ENCODE peak calls at places on chromosomes 7 and 10, in seven cellular contexts. One of them, this sample, is unnamed.

GRCh38 chr10:84478155-84478554 is 149.8 kb downstream of the CCSER2 start:
- DNase-seq in IMR-90: peak; percentile 33
- DNase-seq in H1: no peak
- DNase-seq in A549: no peak
- DNase-seq in HepG2: no peak
- DNase-seq in GM12878: no peak
- DNase-seq in K562: no peak
- DNase-seq in this sample: no peak

GRCh38 chr10:69479241-69479730 is 28.0 kb downstream of the TSPAN15 start:
- DNase-seq in IMR-90: no peak
- DNase-seq in HepG2: no peak
- DNase-seq in H1: no peak
- DNase-seq in K562: no peak
- DNase-seq in GM12878: no peak
- DNase-seq in A549: no peak
- DNase-seq in this sample: no peak

GRCh38 chr7:74355091-74355490 is 65.9 kb downstream of the CLIP2 start:
- DNase-seq in IMR-90: peak; percentile 88
- DNase-seq in HepG2: peak; percentile 20
- DNase-seq in A549: peak; percentile 73
- DNase-seq in H1: no peak
- DNase-seq in K562: no peak
- DNase-seq in GM12878: no peak
- DNase-seq in this sample: peak; percentile 75

GRCh38 chr10:122281751-122282150 is 10.7 kb downstream of the BTBD16 start:
- DNase-seq in HepG2: no peak
- DNase-seq in H1: no peak
- DNase-seq in A549: no peak
- DNase-seq in GM12878: no peak
- DNase-seq in K562: no peak
- DNase-seq in IMR-90: no peak
- DNase-seq in this sample: no peak

GRCh38 chr7:2717293-2717904 is 29.4 kb downstream of the AMZ1 start:
- DNase-seq in H1: no peak
- DNase-seq in A549: no peak
- DNase-seq in HepG2: no peak
- DNase-seq in K562: peak; percentile 88
- DNase-seq in IMR-90: peak; percentile 62
- DNase-seq in GM12878: no peak
- DNase-seq in this sample: no peak

GRCh38 chr10:43250925-43251663 is 15.8 kb downstream of the RASGEF1A start:
- DNase-seq in HepG2: no peak
- DNase-seq in A549: no peak
- DNase-seq in K562: no peak
- DNase-seq in GM12878: no peak
- DNase-seq in IMR-90: no peak
- DNase-seq in H1: no peak
- DNase-seq in this sample: no peak

GRCh38 chr7:138957217-138957616 is 24.0 kb downstream of the KIAA1549 start:
- DNase-seq in H1: no peak
- DNase-seq in GM12878: no peak
- DNase-seq in A549: no peak
- DNase-seq in HepG2: no peak
- DNase-seq in IMR-90: no peak
- DNase-seq in K562: no peak
- DNase-seq in this sample: no peak

GRCh38 chr10:35752469-35753450 is 110.7 kb upstream of the FZD8 start:
- DNase-seq in GM12878: no peak
- DNase-seq in A549: no peak
- DNase-seq in K562: no peak
- DNase-seq in H1: no peak
- DNase-seq in HepG2: no peak
- DNase-seq in IMR-90: no peak
- DNase-seq in this sample: no peak

GRCh38 chr7:121558288-121558687 is 162.2 kb upstream of the FAM3C start:
- DNase-seq in IMR-90: no peak
- DNase-seq in HepG2: no peak
- DNase-seq in A549: no peak
- DNase-seq in GM12878: no peak
- DNase-seq in H1: no peak
- DNase-seq in K562: peak; percentile 21
- DNase-seq in this sample: no peak

GRCh38 chr10:67602268-67602950 is 93.6 kb downstream of the CTNNA3 start:
- DNase-seq in A549: peak; percentile 26
- DNase-seq in K562: no peak
- DNase-seq in IMR-90: peak; percentile 96
- DNase-seq in HepG2: no peak
- DNase-seq in GM12878: no peak
- DNase-seq in H1: no peak
- DNase-seq in this sample: peak; percentile 32

GRCh38 chr7:28980504-28981281 is 22.6 kb upstream of the TRIL start:
- DNase-seq in IMR-90: peak; percentile 8
- DNase-seq in H1: no peak
- DNase-seq in A549: no peak
- DNase-seq in GM12878: no peak
- DNase-seq in HepG2: no peak
- DNase-seq in K562: no peak
- DNase-seq in this sample: no peak

GRCh38 chr7:107924841-107925490 is 34.0 kb downstream of the DLD start:
- DNase-seq in HepG2: no peak
- DNase-seq in H1: no peak
- DNase-seq in GM12878: peak; percentile 51
- DNase-seq in A549: no peak
- DNase-seq in IMR-90: no peak
- DNase-seq in K562: no peak
- DNase-seq in this sample: no peak

GRCh38 chr10:9305018-9305655 is 1250.6 kb downstream of the GATA3 start:
- DNase-seq in IMR-90: peak; percentile 19
- DNase-seq in H1: no peak
- DNase-seq in A549: peak; percentile 41
- DNase-seq in GM12878: no peak
- DNase-seq in K562: no peak
- DNase-seq in HepG2: peak; percentile 9
- DNase-seq in this sample: peak; percentile 3

GRCh38 chr7:1087952-1088920 is at the start of gene GPER1:
- DNase-seq in K562: no peak
- DNase-seq in GM12878: no peak
- DNase-seq in H1: no peak
- DNase-seq in HepG2: peak; percentile 74
- DNase-seq in IMR-90: peak; percentile 24
- DNase-seq in A549: no peak
- DNase-seq in this sample: peak; percentile 12

GRCh38 chr10:121914661-121915060 is 13.2 kb downstream of the ATE1 start:
- DNase-seq in H1: no peak
- DNase-seq in GM12878: no peak
- DNase-seq in K562: no peak
- DNase-seq in A549: no peak
- DNase-seq in HepG2: no peak
- DNase-seq in IMR-90: no peak
- DNase-seq in this sample: no peak

GRCh38 chr7:130473289-130473688 is 18.6 kb upstream of the MEST start:
- DNase-seq in HepG2: no peak
- DNase-seq in H1: no peak
- DNase-seq in IMR-90: no peak
- DNase-seq in A549: no peak
- DNase-seq in K562: no peak
- DNase-seq in GM12878: no peak
- DNase-seq in this sample: no peak

GRCh38 chr7:108094933-108095710 is 35.0 kb downstream of the LAMB4 start:
- DNase-seq in IMR-90: peak; percentile 91
- DNase-seq in HepG2: peak; percentile 88
- DNase-seq in K562: no peak
- DNase-seq in H1: no peak
- DNase-seq in A549: peak; percentile 79
- DNase-seq in GM12878: no peak
- DNase-seq in this sample: no peak

GRCh38 chr7:136964347-136964746 is 95.9 kb downstream of the CHRM2 start:
- DNase-seq in A549: no peak
- DNase-seq in HepG2: no peak
- DNase-seq in K562: no peak
- DNase-seq in GM12878: no peak
- DNase-seq in H1: no peak
- DNase-seq in IMR-90: no peak
- DNase-seq in this sample: no peak

GRCh38 chr7:23487670-23488069 is 17.4 kb upstream of the IGF2BP3 start:
- DNase-seq in K562: no peak
- DNase-seq in A549: no peak
- DNase-seq in GM12878: no peak
- DNase-seq in IMR-90: no peak
- DNase-seq in H1: no peak
- DNase-seq in HepG2: peak; percentile 53
- DNase-seq in this sample: no peak

GRCh38 chr7:101927389-101928306 is 110.2 kb downstream of the CUX1 start:
- DNase-seq in IMR-90: no peak
- DNase-seq in H1: no peak
- DNase-seq in GM12878: no peak
- DNase-seq in A549: no peak
- DNase-seq in HepG2: no peak
- DNase-seq in K562: no peak
- DNase-seq in this sample: no peak

GRCh38 chr10:31098091-31098490 is 66.4 kb upstream of the ZNF438 start:
- DNase-seq in K562: no peak
- DNase-seq in IMR-90: no peak
- DNase-seq in GM12878: no peak
- DNase-seq in HepG2: no peak
- DNase-seq in H1: no peak
- DNase-seq in A549: no peak
- DNase-seq in this sample: no peak

GRCh38 chr7:91247497-91247896 is 16.7 kb upstream of the FZD1 start:
- DNase-seq in IMR-90: no peak
- DNase-seq in K562: peak; percentile 22
- DNase-seq in HepG2: no peak
- DNase-seq in H1: no peak
- DNase-seq in A549: peak; percentile 12
- DNase-seq in GM12878: no peak
- DNase-seq in this sample: no peak

GRCh38 chr7:135454060-135454459 is 55.8 kb downstream of the CNOT4 start:
- DNase-seq in K562: no peak
- DNase-seq in GM12878: no peak
- DNase-seq in HepG2: no peak
- DNase-seq in IMR-90: no peak
- DNase-seq in H1: no peak
- DNase-seq in A549: no peak
- DNase-seq in this sample: no peak

DNA sequence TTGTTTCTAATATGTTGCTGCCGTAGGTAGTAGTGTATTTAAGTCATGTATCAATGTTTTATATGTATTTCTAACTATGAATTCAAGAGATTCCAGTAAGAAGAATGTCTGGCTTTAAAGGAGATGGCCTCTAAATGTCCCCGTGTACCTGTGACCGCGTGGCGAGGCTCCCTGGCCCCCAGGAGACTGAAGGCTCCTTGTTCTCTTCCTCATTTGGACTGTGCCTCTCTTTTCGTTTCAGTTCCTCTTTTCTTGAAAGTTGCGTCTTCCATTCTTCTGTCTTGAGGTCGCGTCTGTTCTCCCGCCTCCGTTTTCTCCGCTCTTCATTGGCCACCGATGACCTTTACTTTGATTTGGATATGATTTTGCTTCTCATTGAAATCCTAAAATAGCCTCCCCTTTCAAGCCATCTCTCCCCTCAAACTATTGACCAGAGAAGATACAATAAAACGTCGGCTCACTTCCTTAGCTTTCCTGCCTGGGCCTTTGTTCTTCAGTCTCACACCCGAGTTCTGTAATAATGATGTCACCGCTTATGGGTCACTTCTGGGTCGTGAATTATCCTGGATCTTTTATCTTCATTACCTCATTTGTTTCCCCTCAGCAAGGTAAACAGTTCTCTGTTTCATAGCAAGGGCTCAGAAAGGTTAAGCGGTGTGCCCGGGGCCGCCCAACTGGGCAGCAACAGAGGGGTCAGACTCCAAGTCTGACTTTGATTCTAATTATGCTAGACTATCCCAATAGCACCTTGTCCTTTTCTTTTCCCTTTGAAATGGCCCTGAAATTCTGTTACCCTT is 28.7 kb downstream of the WIPI2 start:
- DNase-seq in GM12878: peak; percentile 97
- DNase-seq in A549: no peak
- DNase-seq in HepG2: no peak
- DNase-seq in K562: no peak
- DNase-seq in H1: no peak
- DNase-seq in IMR-90: no peak
- DNase-seq in this sample: no peak
- TF ChIP-seq RAD21 in GM12878: no peak
- TF ChIP-seq RAD21 in A549: no peak
- TF ChIP-seq RAD21 in HepG2: no peak
- TF ChIP-seq RAD21 in K562: no peak
- TF ChIP-seq RAD21 in H1: no peak
- TF ChIP-seq RAD21 in IMR-90: no peak
- TF ChIP-seq RAD21 in this sample: no peak

GRCh38 chr10:113071446-113071845 is 121.4 kb downstream of the TCF7L2 start:
- DNase-seq in GM12878: no peak
- DNase-seq in A549: no peak
- DNase-seq in H1: no peak
- DNase-seq in HepG2: no peak
- DNase-seq in IMR-90: peak; percentile 55
- DNase-seq in K562: no peak
- DNase-seq in this sample: no peak
- TF ChIP-seq CEBPB in GM12878: no peak
- TF ChIP-seq CEBPB in A549: no peak
- TF ChIP-seq CEBPB in H1: no peak
- TF ChIP-seq CEBPB in HepG2: no peak
- TF ChIP-seq CEBPB in IMR-90: no peak
- TF ChIP-seq CEBPB in K562: no peak
- TF ChIP-seq CEBPB in this sample: no peak

DNA sequence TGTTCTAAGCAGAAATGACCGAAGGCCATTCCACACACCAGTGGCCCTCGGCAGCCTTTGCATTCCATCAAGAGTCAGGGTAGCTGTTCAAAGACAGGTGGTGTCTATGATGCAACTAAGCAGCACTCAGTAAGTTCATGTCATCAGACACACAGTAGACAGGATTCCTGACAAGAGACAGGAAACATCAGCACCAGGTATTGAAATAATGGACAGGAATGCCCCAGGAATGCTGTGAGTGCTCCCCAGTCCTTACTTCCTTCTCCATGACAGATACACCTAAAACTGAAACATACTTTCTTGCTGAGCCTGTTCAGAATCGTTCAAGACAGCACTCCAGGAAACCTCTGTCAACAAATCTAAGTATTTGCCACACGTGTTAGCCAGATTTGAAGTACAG is 204.4 kb downstream of the TPST1 start:
- DNase-seq in A549: no peak
- DNase-seq in K562: no peak
- DNase-seq in IMR-90: no peak
- DNase-seq in HepG2: peak; percentile 29
- DNase-seq in H1: no peak
- DNase-seq in GM12878: no peak
- DNase-seq in this sample: no peak
- TF ChIP-seq RAD21 in A549: no peak
- TF ChIP-seq RAD21 in K562: no peak
- TF ChIP-seq RAD21 in IMR-90: no peak
- TF ChIP-seq RAD21 in HepG2: no peak
- TF ChIP-seq RAD21 in H1: no peak
- TF ChIP-seq RAD21 in GM12878: no peak
- TF ChIP-seq RAD21 in this sample: no peak

GRCh38 chr7:21675255-21675654 is 132.4 kb downstream of the DNAH11 start:
- DNase-seq in GM12878: no peak
- DNase-seq in HepG2: no peak
- DNase-seq in IMR-90: no peak
- DNase-seq in H1: no peak
- DNase-seq in A549: no peak
- DNase-seq in K562: no peak
- DNase-seq in this sample: no peak

GRCh38 chr7:21670496-21670895 is 127.7 kb downstream of the DNAH11 start:
- DNase-seq in HepG2: no peak
- DNase-seq in GM12878: no peak
- DNase-seq in H1: no peak
- DNase-seq in A549: no peak
- DNase-seq in K562: no peak
- DNase-seq in IMR-90: no peak
- DNase-seq in this sample: no peak

GRCh38 chr7:21671859-21672258 is 129.0 kb downstream of the DNAH11 start:
- DNase-seq in H1: no peak
- DNase-seq in IMR-90: no peak
- DNase-seq in HepG2: no peak
- DNase-seq in A549: no peak
- DNase-seq in K562: no peak
- DNase-seq in GM12878: peak; percentile 15
- DNase-seq in this sample: no peak
- TF ChIP-seq CEBPB in H1: no peak
- TF ChIP-seq CEBPB in IMR-90: no peak
- TF ChIP-seq CEBPB in HepG2: no peak
- TF ChIP-seq CEBPB in A549: no peak
- TF ChIP-seq CEBPB in K562: no peak
- TF ChIP-seq CEBPB in GM12878: no peak
- TF ChIP-seq CEBPB in this sample: no peak

This sample was measured in HCT116.